ENCODE peak calls at places on chromosomes 12 and 14, in ten cellular contexts. Y is D341Med; N is AG09309; O is H4; L is stimulated activated CD8-positive, alpha-beta memory T cell treated with anti-CD3 and anti-CD28 coated beads, Interleukin-15, amount 100 ng/mL, for 4 hours; Z is stimulated activated CD4-positive, alpha-beta T cell treated with anti-CD3 and anti-CD28 coated beads, TNF-alpha, amount 100 ng/mL, for 1 hour; J is smooth muscle cell of the brain vasculature; Q is fibroblast of the conjunctiva; K is AG04449; D is endodermal cell. A is an unnamed sample.

GRCh38 chr12:100450726-100451125 is 22.9 kb upstream of the NR1H4 start:
- DNase-seq in Y (no peak), N (no peak), O (no peak), L (no peak), Z (no peak), J (no peak), Q (no peak), K (no peak), D (no peak), A (no peak)

GRCh38 chr14:99272669-99273024 is 650 bp upstream of the BCL11B start:
- DNase-seq in Y (no peak), N (no peak), O (no peak), L (no peak), Z (no peak), J (no peak), Q (no peak), K (no peak), D (no peak), A (no peak)

GRCh38 chr14:75662966-75663365 is 1.9 kb downstream of the TTLL5 start:
- DNase-seq in Y (no peak), N (no peak), O (no peak), L (no peak), Z (no peak), J (no peak), Q (no peak), K (no peak), D (no peak), A (no peak)

GRCh38 chr12:122089080-122089479 is 10.5 kb downstream of the MLXIP start:
- DNase-seq in Y (no peak), N (no peak), O (no peak), L (no peak), Z (no peak), J (no peak), Q (no peak), K (no peak), D (no peak), A (no peak)

GRCh38 chr12:62347922-62348650 is 87.9 kb downstream of the USP15 start:
- DNase-seq in Y (no peak), N (peak), O (no peak), L (no peak), Z (no peak), J (no peak), Q (no peak), K (no peak), D (no peak), A (no peak)

GRCh38 chr12:24561882-24562760 is 386.8 kb downstream of the BCAT1 start:
- DNase-seq in Y (peak), N (no peak), O (peak), L (no peak), Z (no peak), J (no peak), Q (no peak), K (no peak), D (peak), A (no peak)

GRCh38 chr12:109718390-109718789 is 4.8 kb downstream of the FAM222A start:
- DNase-seq in Y (no peak), N (no peak), O (no peak), L (no peak), Z (no peak), J (no peak), Q (no peak), K (no peak), D (peak), A (peak)

GRCh38 chr12:78406213-78406612 is 458.4 kb upstream of the SYT1 start:
- DNase-seq in Y (no peak), N (no peak), O (no peak), L (no peak), Z (no peak), J (no peak), Q (no peak), K (no peak), D (no peak), A (no peak)

GRCh38 chr14:92473261-92473946 is 40.2 kb upstream of the RIN3 start:
- DNase-seq in Y (no peak), N (peak), O (no peak), L (no peak), Z (no peak), J (no peak), Q (peak), K (no peak), D (peak), A (no peak)

GRCh38 chr14:51581017-51581881 is 70.5 kb upstream of the FRMD6 start:
- DNase-seq in Y (no peak), N (peak), O (peak), L (no peak), Z (no peak), J (no peak), Q (no peak), K (peak), D (no peak), A (no peak)

GRCh38 chr12:15276088-15276698 is 46.1 kb upstream of the PTPRO start:
- DNase-seq in Y (peak), N (no peak), O (peak), L (no peak), Z (no peak), J (peak), Q (peak), K (no peak), D (peak), A (peak)

GRCh38 chr14:30550335-30550734 is 8.6 kb upstream of the G2E3 start:
- DNase-seq in Y (no peak), N (no peak), O (no peak), L (no peak), Z (no peak), J (no peak), Q (no peak), K (no peak), D (no peak), A (no peak)

GRCh38 chr12:28497889-28498411 is 307.7 kb downstream of the CCDC91 start:
- DNase-seq in Y (no peak), N (no peak), O (no peak), L (no peak), Z (no peak), J (no peak), Q (no peak), K (no peak), D (no peak), A (no peak)

GRCh38 chr14:60723218-60724079 is 702 bp downstream of the SIX4 start:
- DNase-seq in Y (peak), N (no peak), O (peak), L (no peak), Z (no peak), J (no peak), Q (no peak), K (no peak), D (peak), A (no peak)

GRCh38 chr14:25351269-25351668 is 301.3 kb upstream of the STXBP6 start:
- DNase-seq in Y (no peak), N (no peak), O (no peak), L (no peak), Z (no peak), J (no peak), Q (no peak), K (no peak), D (no peak), A (no peak)

GRCh38 chr12:5003025-5003666 is 40.5 kb upstream of the KCNA5 start:
- DNase-seq in Y (peak), N (no peak), O (peak), L (no peak), Z (no peak), J (peak), Q (peak), K (no peak), D (peak), A (peak)

GRCh38 chr12:124913474-124914391 is 717 bp downstream of the UBC start:
- DNase-seq in Y (peak), N (no peak), O (peak), L (peak), Z (peak), J (no peak), Q (no peak), K (no peak), D (peak), A (no peak)

GRCh38 chr12:128671528-128672042 is 152.2 kb downstream of the SLC15A4 start:
- DNase-seq in Y (no peak), N (no peak), O (no peak), L (no peak), Z (no peak), J (no peak), Q (no peak), K (no peak), D (no peak), A (no peak)

GRCh38 chr14:22489247-22489551 is 99.8 kb downstream of the DAD1 start:
- DNase-seq in Y (peak), N (no peak), O (no peak), L (no peak), Z (no peak), J (no peak), Q (no peak), K (no peak), D (peak), A (no peak)

GRCh38 chr12:37546901-37547475 is 769.6 kb upstream of the ALG10B start:
- DNase-seq in Y (no peak), N (no peak), O (no peak), L (no peak), Z (no peak), J (no peak), Q (no peak), K (no peak), D (no peak), A (no peak)

GRCh38 chr14:99393059-99393655 is 87.5 kb downstream of the SETD3 start:
- DNase-seq in Y (peak), N (no peak), O (peak), L (no peak), Z (no peak), J (no peak), Q (no peak), K (no peak), D (peak), A (no peak)

GRCh38 chr14:25953532-25954144 is 644.2 kb downstream of the NOVA1 start:
- DNase-seq in Y (no peak), N (no peak), O (peak), L (no peak), Z (no peak), J (peak), Q (peak), K (no peak), D (no peak), A (no peak)

GRCh38 chr14:78586681-78587080 is 416.5 kb downstream of the NRXN3 start:
- DNase-seq in Y (no peak), N (no peak), O (no peak), L (no peak), Z (no peak), J (no peak), Q (no peak), K (no peak), D (no peak), A (no peak)

GRCh38 chr12:12717586-12718381 is 616 bp downstream of the CDKN1B start:
- DNase-seq in Y (peak), N (no peak), O (no peak), L (no peak), Z (no peak), J (no peak), Q (no peak), K (no peak), D (peak), A (no peak)

GRCh38 chr12:2387051-2387834 is 334.5 kb downstream of the CACNA1C start:
- DNase-seq in Y (no peak), N (no peak), O (no peak), L (no peak), Z (no peak), J (no peak), Q (no peak), K (no peak), D (peak), A (no peak)

GRCh38 chr14:33717866-33718265 is 233.0 kb downstream of the EGLN3 start:
- DNase-seq in Y (no peak), N (no peak), O (no peak), L (no peak), Z (no peak), J (no peak), Q (no peak), K (no peak), D (no peak), A (no peak)

GRCh38 chr14:81613341-81614045 is 79.8 kb upstream of the SEL1L start:
- DNase-seq in Y (no peak), N (no peak), O (no peak), L (no peak), Z (no peak), J (no peak), Q (no peak), K (no peak), D (peak), A (no peak)

GRCh38 chr14:73463411-73463810 is 5.1 kb upstream of the NUMB start:
- DNase-seq in Y (no peak), N (peak), O (peak), L (no peak), Z (no peak), J (no peak), Q (peak), K (peak), D (peak), A (peak)

GRCh38 chr14:75022655-75023054 is 19.9 kb downstream of the EIF2B2 start:
- DNase-seq in Y (peak), N (no peak), O (peak), L (no peak), Z (no peak), J (no peak), Q (no peak), K (no peak), D (peak), A (no peak)

GRCh38 chr14:72830786-72831583 is 62.9 kb downstream of the DPF3 start:
- DNase-seq in Y (no peak), N (no peak), O (no peak), L (no peak), Z (no peak), J (no peak), Q (no peak), K (no peak), D (peak), A (no peak)

GRCh38 chr14:38042356-38042755 is 165.3 kb upstream of the SSTR1 start:
- DNase-seq in Y (no peak), N (peak), O (peak), L (no peak), Z (no peak), J (peak), Q (no peak), K (no peak), D (peak), A (no peak)

GRCh38 chr12:121110211-121110940 is 22.3 kb upstream of the P2RX7 start:
- DNase-seq in Y (peak), N (peak), O (peak), L (peak), Z (no peak), J (peak), Q (peak), K (no peak), D (peak), A (peak)

GRCh38 chr12:93748672-93749403 is 71.7 kb downstream of the CRADD start:
- DNase-seq in Y (no peak), N (no peak), O (no peak), L (no peak), Z (no peak), J (no peak), Q (no peak), K (no peak), D (no peak), A (no peak)